ENCODE peak calls at places on chromosomes 1 and 21, in eight cellular contexts. Q, R, W, O, C, I, A and H are unnamed samples.

GRCh38 chr1:5965586-5966131 is 26.6 kb downstream of the NPHP4 start:
- DNase-seq in C (no peak), W (no peak), R (no peak), O (no peak), A (no peak), Q (no peak), I (no peak), H (peak; percentile 33)

GRCh38 chr1:77044133-77044849 is 174.9 kb downstream of the PIGK start:
- DNase-seq in W (no peak), R (no peak), A (no peak), O (no peak), Q (no peak), I (no peak), C (no peak), H (no peak)

GRCh38 chr21:45161039-45161945 is 86.9 kb downstream of the ADARB1 start:
- DNase-seq in A (no peak), O (no peak), Q (no peak), I (peak; percentile 59), R (no peak), W (no peak), C (no peak), H (peak; percentile 11)

GRCh38 chr1:67880056-67880601 is 46.9 kb upstream of the GNG12 start:
- DNase-seq in A (no peak), O (peak; percentile 66), R (no peak), C (no peak), I (no peak), Q (no peak), W (no peak), H (no peak)

GRCh38 chr1:225617956-225618355 is 35.0 kb downstream of the ENAH start:
- DNase-seq in A (no peak), Q (no peak), W (no peak), O (no peak), C (no peak), I (no peak), R (no peak), H (no peak)

GRCh38 chr1:100360790-100361232 is 8.5 kb downstream of the CDC14A start:
- DNase-seq in Q (no peak), R (peak; percentile 71), W (no peak), I (peak; percentile 75), C (peak; percentile 25), O (peak; percentile 75), A (no peak), H (no peak)

GRCh38 chr21:45037986-45038385 is 36.4 kb upstream of the ADARB1 start:
- DNase-seq in Q (no peak), A (no peak), R (no peak), O (no peak), W (no peak), I (peak; percentile 35), C (no peak), H (no peak)

GRCh38 chr1:155078496-155079209 is at the start of gene EFNA3:
- DNase-seq in R (peak; percentile 75), Q (no peak), I (peak; percentile 79), A (peak; percentile 80), W (peak; percentile 76), C (peak; percentile 66), O (peak; percentile 65), H (peak; percentile 66)

GRCh38 chr21:45972716-45973474 is 8.7 kb upstream of the COL6A1 start:
- DNase-seq in O (peak; percentile 14), W (no peak), I (peak; percentile 93), A (peak; percentile 91), R (no peak), Q (no peak), C (no peak), H (peak; percentile 51)

GRCh38 chr21:37176716-37177115 is 90.4 kb downstream of the VPS26C start:
- DNase-seq in Q (no peak), W (peak; percentile 19), C (peak; percentile 24), A (no peak), I (no peak), O (no peak), R (peak; percentile 72), H (peak; percentile 49)

GRCh38 chr1:166172106-166172505 is 5.3 kb upstream of the FAM78B start:
- DNase-seq in R (no peak), O (no peak), Q (no peak), W (no peak), A (no peak), C (no peak), I (no peak), H (no peak)

GRCh38 chr1:90504509-90504908 is 212.6 kb downstream of the BARHL2 start:
- DNase-seq in Q (no peak), O (no peak), A (no peak), I (no peak), R (no peak), W (no peak), C (no peak), H (no peak)

GRCh38 chr1:6970256-6970655 is 185.0 kb downstream of the CAMTA1 start:
- DNase-seq in I (no peak), R (no peak), O (no peak), C (no peak), A (no peak), W (no peak), Q (no peak), H (peak; percentile 24)

GRCh38 chr1:41017141-41018024 is 4.1 kb downstream of the SLFNL1 start:
- DNase-seq in Q (no peak), I (no peak), C (no peak), W (no peak), O (no peak), R (no peak), A (no peak), H (no peak)
- TF ChIP-seq POLR2A in Q (no peak), I (no peak), C (no peak), W (no peak), O (no peak), R (no peak), A (no peak), H (no peak)

GRCh38 chr1:50970927-50971582 is 1.0 kb downstream of the CDKN2C start:
- DNase-seq in Q (no peak), R (no peak), C (no peak), O (peak; percentile 40), I (no peak), A (no peak), W (no peak), H (no peak)
- H3K4me3 ChIP-seq in Q (peak overlapping the region; percentile 91), R (peak overlapping the region; percentile 79), C (peak overlapping the region; percentile 68), O (peak overlapping the region; percentile 62), I (peak overlapping the region; percentile 67), A (peak overlapping the region; percentile 89), W (peak overlapping the region; percentile 67), H (peak overlapping the region; percentile 86)

GRCh38 chr21:17611414-17612022 is 1.2 kb downstream of the BTG3 start:
- DNase-seq in W (peak; percentile 81), I (peak; percentile 94), R (peak; percentile 86), Q (peak; percentile 55), A (peak; percentile 91), C (peak; percentile 90), O (peak; percentile 93), H (peak; percentile 76)
- TF ChIP-seq POLR2AphosphoS5 in W (no peak), I (peak; percentile 75), R (peak; percentile 71), Q (no peak), A (no peak), C (peak; percentile 82), O (no peak), H (no peak)

DNA sequence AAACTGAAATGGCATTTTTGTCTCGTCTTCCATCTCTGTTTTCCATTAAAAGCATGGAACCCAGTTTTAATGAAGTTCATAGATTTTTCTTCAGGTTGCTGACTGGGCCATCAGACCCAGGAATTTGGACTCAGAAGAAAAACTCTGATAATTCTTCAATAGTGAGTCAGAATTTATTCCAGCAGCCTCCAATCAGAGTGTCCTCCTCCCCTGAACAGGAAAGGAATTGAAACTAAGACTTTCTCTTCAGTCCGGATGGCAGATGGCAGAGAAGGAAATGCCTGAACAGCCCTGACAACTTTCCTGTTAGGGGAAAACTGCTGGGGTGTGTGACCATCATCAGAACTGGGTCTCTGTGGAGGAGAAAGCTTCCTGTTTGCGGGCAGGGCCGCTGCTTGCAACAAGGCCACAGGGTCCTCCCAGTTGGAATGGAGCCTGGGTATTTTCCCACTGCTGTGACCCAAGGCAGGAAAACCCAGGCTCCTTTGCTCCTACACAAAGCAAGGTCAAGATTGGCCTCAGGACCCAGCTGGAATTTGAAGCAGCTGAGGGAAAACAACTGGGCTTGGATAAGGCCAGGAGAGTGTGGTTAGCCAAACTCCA is 20.7 kb downstream of the CD34 start:
- DNase-seq in A (peak; percentile 85), R (peak; percentile 66), Q (no peak), I (peak; percentile 92), W (no peak), O (peak; percentile 99), C (peak; percentile 80), H (peak; percentile 75)
- TF ChIP-seq POLR2A in A (no peak), R (no peak), Q (no peak), I (no peak), W (no peak), O (no peak), C (no peak), H (no peak)

GRCh38 chr1:38021969-38022368 is 9.4 kb downstream of the UTP11 start:
- DNase-seq in C (no peak), W (no peak), A (no peak), R (no peak), Q (no peak), I (no peak), O (no peak), H (no peak)
- H3K4me3 ChIP-seq in C (no peak overlapping the region), W (no peak overlapping the region), A (no peak overlapping the region), R (no peak overlapping the region), Q (no peak overlapping the region), I (no peak overlapping the region), O (no peak overlapping the region), H (no peak overlapping the region)

DNA sequence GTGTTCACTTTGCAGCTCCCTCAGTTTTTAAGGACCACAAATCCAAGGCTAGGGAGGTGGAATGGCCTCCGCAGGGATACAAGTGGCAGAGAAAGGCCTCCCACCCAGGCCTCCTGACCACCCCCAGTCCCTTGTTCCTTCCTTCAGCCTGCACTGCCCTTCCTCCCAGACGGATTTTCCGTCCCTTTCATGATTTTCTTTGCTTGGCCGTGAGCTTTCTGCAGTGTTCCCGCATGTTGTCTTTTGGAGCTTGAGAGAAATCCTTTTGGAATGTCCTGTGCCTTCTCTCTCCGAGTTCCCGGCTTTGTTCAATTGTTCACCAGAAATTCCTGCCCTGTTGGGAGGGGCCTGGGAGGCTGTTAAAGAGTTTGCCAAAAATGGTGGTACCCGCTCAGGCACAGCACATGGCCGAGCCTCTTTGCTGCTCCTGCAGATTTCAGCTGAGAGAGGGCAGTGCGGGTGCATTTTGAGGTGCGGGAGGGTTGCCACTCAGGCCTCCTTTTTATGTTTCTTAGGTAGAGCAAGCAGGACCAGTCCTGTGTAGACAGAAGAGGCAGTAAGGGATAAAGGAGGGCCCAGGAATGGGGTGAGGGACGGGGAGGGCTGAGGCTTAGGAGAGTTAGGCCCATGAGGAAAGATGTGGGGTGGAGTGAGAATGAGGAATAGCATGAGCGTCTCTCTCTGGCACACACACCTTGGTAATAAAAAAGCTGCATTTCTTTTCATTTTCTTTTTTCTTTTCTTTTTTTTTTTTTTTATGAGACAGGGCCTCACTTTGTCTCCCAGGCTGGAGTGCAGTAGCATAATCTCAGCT is 7.4 kb upstream of the HSPG2 start:
- DNase-seq in W (peak; percentile 57), C (no peak), I (no peak), R (no peak), Q (no peak), A (no peak), O (peak; percentile 80), H (peak; percentile 47)
- TF ChIP-seq POLR2AphosphoS5 in W (peak; percentile 84), C (no peak), I (peak; percentile 25), R (peak; percentile 50), Q (no peak), A (no peak), O (no peak), H (no peak)